ENCODE peak calls at places on chromosomes 11 and 22, in eight cellular contexts. Q, H, L, P, G, Z, N and A are unnamed samples.

GRCh38 chr11:85694385-85694980 is 8.5 kb upstream of the CCDC89 start:
- DNase-seq in Q (no peak), H (peak), L (no peak), P (peak), G (peak), Z (no peak), N (no peak), A (no peak)

GRCh38 chr11:126990716-126991480 is 9.7 kb downstream of the KIRREL3 start:
- DNase-seq in Q (no peak), H (no peak), L (no peak), P (no peak), G (no peak), Z (no peak), N (no peak), A (no peak)

GRCh38 chr11:102421262-102421661 is 31.3 kb downstream of the TMEM123 start:
- DNase-seq in Q (no peak), H (peak), L (no peak), P (no peak), G (no peak), Z (peak), N (no peak), A (peak)

GRCh38 chr22:49690454-49690853 is 137.2 kb downstream of the BRD1 start:
- DNase-seq in Q (no peak), H (no peak), L (no peak), P (no peak), G (no peak), Z (no peak), N (no peak), A (no peak)

GRCh38 chr11:58650496-58650895 is 28.0 kb downstream of the CNTF start:
- DNase-seq in Q (no peak), H (no peak), L (no peak), P (no peak), G (no peak), Z (no peak), N (no peak), A (no peak)

GRCh38 chr11:79623375-79623774 is 182.5 kb upstream of the TENM4 start:
- DNase-seq in Q (no peak), H (no peak), L (no peak), P (no peak), G (no peak), Z (no peak), N (no peak), A (no peak)

GRCh38 chr11:23123766-23124165 is 263.5 kb upstream of the CCDC179 start:
- DNase-seq in Q (no peak), H (peak), L (no peak), P (no peak), G (no peak), Z (no peak), N (no peak), A (no peak)

GRCh38 chr11:110251837-110252236 is 44.6 kb downstream of the RDX start:
- DNase-seq in Q (no peak), H (peak), L (no peak), P (no peak), G (no peak), Z (peak), N (peak), A (no peak)

GRCh38 chr22:29817724-29818123 is 20.4 kb downstream of the ASCC2 start:
- DNase-seq in Q (no peak), H (no peak), L (no peak), P (no peak), G (no peak), Z (no peak), N (no peak), A (no peak)

GRCh38 chr11:26976389-26976788 is 17.5 kb upstream of the FIBIN start:
- DNase-seq in Q (no peak), H (peak), L (no peak), P (no peak), G (no peak), Z (no peak), N (no peak), A (no peak)

GRCh38 chr11:77085652-77086051 is 17.0 kb upstream of the OMP start:
- DNase-seq in Q (no peak), H (no peak), L (no peak), P (no peak), G (no peak), Z (no peak), N (no peak), A (no peak)

GRCh38 chr11:68411501-68411991 is 49.0 kb upstream of the PPP6R3 start:
- DNase-seq in Q (no peak), H (peak), L (no peak), P (no peak), G (no peak), Z (no peak), N (no peak), A (no peak)

GRCh38 chr11:133825156-133825555 is 20.2 kb downstream of the SPATA19 start:
- DNase-seq in Q (no peak), H (no peak), L (no peak), P (no peak), G (no peak), Z (no peak), N (no peak), A (no peak)

GRCh38 chr11:117457031-117457785 is 129.6 kb downstream of the CEP164 start:
- DNase-seq in Q (no peak), H (peak), L (no peak), P (no peak), G (no peak), Z (peak), N (no peak), A (peak)

GRCh38 chr11:12294613-12295012 is 82.8 kb upstream of the PARVA start:
- DNase-seq in Q (no peak), H (no peak), L (no peak), P (peak), G (no peak), Z (no peak), N (no peak), A (no peak)

GRCh38 chr22:26139320-26139719 is 29.9 kb upstream of the SEZ6L start:
- DNase-seq in Q (no peak), H (peak), L (no peak), P (no peak), G (no peak), Z (peak), N (no peak), A (no peak)